ENCODE peak calls at places on chromosomes 4 and X, in six cellular contexts. One of them, this sample, is unnamed.

GRCh38 chr4:109902559-109903251 is 10.0 kb upstream of the EGF start:
- DNase-seq in GM12878: no peak
- DNase-seq in activated T-helper 9 cell treated with anti-CD3 and anti-CD28 coated beads, Interleukin-2, amount 50 U/mL, for 16 hours: no peak
- DNase-seq in BJ: no peak
- DNase-seq in epithelial cell of proximal tubule: no peak
- DNase-seq in ELF-1: no peak
- DNase-seq in this sample: no peak

GRCh38 chrX:106933538-106933961 is 13.3 kb downstream of the CLDN2 start:
- DNase-seq in activated T-helper 9 cell treated with anti-CD3 and anti-CD28 coated beads, Interleukin-2, amount 50 U/mL, for 16 hours: no peak
- DNase-seq in BJ: no peak
- DNase-seq in epithelial cell of proximal tubule: no peak
- DNase-seq in GM12878: no peak
- DNase-seq in ELF-1: peak; percentile 66
- DNase-seq in this sample: no peak

GRCh38 chr4:183821090-183821853 is 83.8 kb upstream of the STOX2 start:
- DNase-seq in ELF-1: no peak
- DNase-seq in activated T-helper 9 cell treated with anti-CD3 and anti-CD28 coated beads, Interleukin-2, amount 50 U/mL, for 16 hours: no peak
- DNase-seq in epithelial cell of proximal tubule: no peak
- DNase-seq in BJ: no peak
- DNase-seq in GM12878: no peak
- DNase-seq in this sample: no peak

GRCh38 chr4:164997324-164997723 is 19.9 kb upstream of the TRIM61 start:
- DNase-seq in ELF-1: no peak
- DNase-seq in BJ: no peak
- DNase-seq in epithelial cell of proximal tubule: no peak
- DNase-seq in activated T-helper 9 cell treated with anti-CD3 and anti-CD28 coated beads, Interleukin-2, amount 50 U/mL, for 16 hours: no peak
- DNase-seq in GM12878: no peak
- DNase-seq in this sample: no peak

GRCh38 chrX:24990585-24990984 is 25.2 kb downstream of the ARX start:
- DNase-seq in ELF-1: no peak
- DNase-seq in BJ: no peak
- DNase-seq in activated T-helper 9 cell treated with anti-CD3 and anti-CD28 coated beads, Interleukin-2, amount 50 U/mL, for 16 hours: no peak
- DNase-seq in epithelial cell of proximal tubule: no peak
- DNase-seq in GM12878: no peak
- DNase-seq in this sample: no peak

GRCh38 chrX:11401966-11402365 is 108.8 kb downstream of the AMELX start:
- DNase-seq in epithelial cell of proximal tubule: no peak
- DNase-seq in BJ: no peak
- DNase-seq in ELF-1: no peak
- DNase-seq in GM12878: no peak
- DNase-seq in activated T-helper 9 cell treated with anti-CD3 and anti-CD28 coated beads, Interleukin-2, amount 50 U/mL, for 16 hours: no peak
- DNase-seq in this sample: no peak

GRCh38 chr4:119237642-119238041 is 25.1 kb downstream of the USP53 start:
- DNase-seq in GM12878: no peak
- DNase-seq in ELF-1: no peak
- DNase-seq in BJ: no peak
- DNase-seq in epithelial cell of proximal tubule: no peak
- DNase-seq in activated T-helper 9 cell treated with anti-CD3 and anti-CD28 coated beads, Interleukin-2, amount 50 U/mL, for 16 hours: no peak
- DNase-seq in this sample: no peak

GRCh38 chr4:98802673-98803286 is 126.2 kb downstream of the EIF4E start:
- DNase-seq in BJ: no peak
- DNase-seq in activated T-helper 9 cell treated with anti-CD3 and anti-CD28 coated beads, Interleukin-2, amount 50 U/mL, for 16 hours: no peak
- DNase-seq in GM12878: no peak
- DNase-seq in epithelial cell of proximal tubule: no peak
- DNase-seq in ELF-1: no peak
- DNase-seq in this sample: no peak

GRCh38 chr4:169080970-169081369 is 70.9 kb upstream of the CBR4 start:
- DNase-seq in epithelial cell of proximal tubule: no peak
- DNase-seq in BJ: no peak
- DNase-seq in activated T-helper 9 cell treated with anti-CD3 and anti-CD28 coated beads, Interleukin-2, amount 50 U/mL, for 16 hours: no peak
- DNase-seq in GM12878: no peak
- DNase-seq in ELF-1: no peak
- DNase-seq in this sample: no peak

GRCh38 chrX:56785442-56785841 is 56.4 kb downstream of the NBDY start:
- DNase-seq in BJ: no peak
- DNase-seq in epithelial cell of proximal tubule: no peak
- DNase-seq in activated T-helper 9 cell treated with anti-CD3 and anti-CD28 coated beads, Interleukin-2, amount 50 U/mL, for 16 hours: no peak
- DNase-seq in GM12878: no peak
- DNase-seq in ELF-1: no peak
- DNase-seq in this sample: no peak

GRCh38 chr4:55312491-55313101 is 33.4 kb upstream of the SRD5A3 start:
- DNase-seq in GM12878: no peak
- DNase-seq in BJ: peak; percentile 9
- DNase-seq in ELF-1: peak; percentile 34
- DNase-seq in activated T-helper 9 cell treated with anti-CD3 and anti-CD28 coated beads, Interleukin-2, amount 50 U/mL, for 16 hours: no peak
- DNase-seq in epithelial cell of proximal tubule: peak; percentile 9
- DNase-seq in this sample: no peak

GRCh38 chrX:3582421-3582820 is 131.0 kb downstream of the PRKX start:
- DNase-seq in epithelial cell of proximal tubule: no peak
- DNase-seq in BJ: no peak
- DNase-seq in ELF-1: no peak
- DNase-seq in activated T-helper 9 cell treated with anti-CD3 and anti-CD28 coated beads, Interleukin-2, amount 50 U/mL, for 16 hours: no peak
- DNase-seq in GM12878: no peak
- DNase-seq in this sample: no peak

GRCh38 chrX:68238568-68238967 is 194.7 kb downstream of the OPHN1 start:
- DNase-seq in activated T-helper 9 cell treated with anti-CD3 and anti-CD28 coated beads, Interleukin-2, amount 50 U/mL, for 16 hours: no peak
- DNase-seq in BJ: no peak
- DNase-seq in ELF-1: peak; percentile 60
- DNase-seq in GM12878: no peak
- DNase-seq in epithelial cell of proximal tubule: no peak
- DNase-seq in this sample: no peak

GRCh38 chrX:7158468-7158990 is 10.6 kb upstream of the PUDP start:
- DNase-seq in GM12878: no peak
- DNase-seq in epithelial cell of proximal tubule: no peak
- DNase-seq in BJ: no peak
- DNase-seq in activated T-helper 9 cell treated with anti-CD3 and anti-CD28 coated beads, Interleukin-2, amount 50 U/mL, for 16 hours: no peak
- DNase-seq in ELF-1: peak; percentile 29
- DNase-seq in this sample: no peak

GRCh38 chr4:26584725-26585124 is 841 bp downstream of the TBC1D19 start:
- DNase-seq in BJ: no peak
- DNase-seq in GM12878: no peak
- DNase-seq in ELF-1: no peak
- DNase-seq in epithelial cell of proximal tubule: no peak
- DNase-seq in activated T-helper 9 cell treated with anti-CD3 and anti-CD28 coated beads, Interleukin-2, amount 50 U/mL, for 16 hours: no peak
- DNase-seq in this sample: no peak

GRCh38 chrX:124725467-124725866 is 379.1 kb downstream of the SH2D1A start:
- DNase-seq in ELF-1: no peak
- DNase-seq in BJ: no peak
- DNase-seq in GM12878: no peak
- DNase-seq in activated T-helper 9 cell treated with anti-CD3 and anti-CD28 coated beads, Interleukin-2, amount 50 U/mL, for 16 hours: no peak
- DNase-seq in epithelial cell of proximal tubule: no peak
- DNase-seq in this sample: no peak

GRCh38 chr4:150004481-150004880 is 73.8 kb upstream of the DCLK2 start:
- DNase-seq in epithelial cell of proximal tubule: no peak
- DNase-seq in activated T-helper 9 cell treated with anti-CD3 and anti-CD28 coated beads, Interleukin-2, amount 50 U/mL, for 16 hours: no peak
- DNase-seq in GM12878: no peak
- DNase-seq in ELF-1: no peak
- DNase-seq in BJ: no peak
- DNase-seq in this sample: no peak

GRCh38 chr4:139902328-139903217 is 237.0 kb downstream of the MGST2 start:
- DNase-seq in activated T-helper 9 cell treated with anti-CD3 and anti-CD28 coated beads, Interleukin-2, amount 50 U/mL, for 16 hours: no peak
- DNase-seq in epithelial cell of proximal tubule: no peak
- DNase-seq in BJ: no peak
- DNase-seq in ELF-1: no peak
- DNase-seq in GM12878: no peak
- DNase-seq in this sample: no peak

GRCh38 chr4:55661398-55662056 is 25.4 kb upstream of the NMU start:
- DNase-seq in ELF-1: no peak
- DNase-seq in BJ: no peak
- DNase-seq in epithelial cell of proximal tubule: no peak
- DNase-seq in GM12878: no peak
- DNase-seq in activated T-helper 9 cell treated with anti-CD3 and anti-CD28 coated beads, Interleukin-2, amount 50 U/mL, for 16 hours: no peak
- DNase-seq in this sample: no peak